ENCODE peak calls at places on chromosomes 1 and 21, in five cellular contexts. J is ovary, B is transverse colon, D is tibial nerve, C is adrenal gland. F is an unnamed sample.

GRCh38 chr1:41454406-41454805 is 30.1 kb downstream of the EDN2 start:
- DNase-seq in J (no peak), B (peak), D (no peak), C (no peak), F (no peak)

GRCh38 chr1:110548381-110548780 is 29.4 kb upstream of the KCNA10 start:
- DNase-seq in J (no peak), B (no peak), D (no peak), C (no peak), F (peak)

GRCh38 chr1:38004284-38005101 is 821 bp downstream of the FHL3 start:
- DNase-seq in J (peak), B (no peak), D (no peak), C (no peak), F (peak)

GRCh38 chr1:240492832-240493440 is 119.0 kb downstream of the GREM2 start:
- DNase-seq in J (peak), B (peak), D (no peak), C (peak), F (peak)

GRCh38 chr1:115922806-115923205 is 53.5 kb upstream of the SLC22A15 start:
- DNase-seq in J (no peak), B (no peak), D (no peak), C (no peak), F (no peak)

GRCh38 chr21:35020446-35020845 is 28.7 kb downstream of the RUNX1 start:
- DNase-seq in J (no peak), B (no peak), D (no peak), C (no peak), F (no peak)

GRCh38 chr1:180137767-180138166 is 16.9 kb upstream of the QSOX1 start:
- DNase-seq in J (no peak), B (no peak), D (no peak), C (no peak), F (no peak)

GRCh38 chr21:28333455-28334108 is 659.1 kb downstream of the LTN1 start:
- DNase-seq in J (no peak), B (no peak), D (no peak), C (no peak), F (no peak)

GRCh38 chr1:196628838-196629237 is 20.6 kb upstream of the KCNT2 start:
- DNase-seq in J (no peak), B (no peak), D (no peak), C (no peak), F (no peak)

GRCh38 chr1:232600430-232601258 is 29.3 kb downstream of the SIPA1L2 start:
- DNase-seq in J (no peak), B (no peak), D (no peak), C (no peak), F (no peak)

GRCh38 chr1:207497951-207498350 is 2.0 kb downstream of the CR1 start:
- DNase-seq in J (no peak), B (no peak), D (no peak), C (no peak), F (peak)

GRCh38 chr1:207499573-207499972 is 3.6 kb downstream of the CR1 start:
- DNase-seq in J (peak), B (peak), D (peak), C (peak), F (peak)

GRCh38 chr1:207494171-207494570 is 1.8 kb upstream of the CR1 start:
- DNase-seq in J (no peak), B (no peak), D (no peak), C (no peak), F (no peak)

GRCh38 chr1:207493212-207493611 is 2.7 kb upstream of the CR1 start:
- DNase-seq in J (no peak), B (no peak), D (no peak), C (no peak), F (no peak)

DNA sequence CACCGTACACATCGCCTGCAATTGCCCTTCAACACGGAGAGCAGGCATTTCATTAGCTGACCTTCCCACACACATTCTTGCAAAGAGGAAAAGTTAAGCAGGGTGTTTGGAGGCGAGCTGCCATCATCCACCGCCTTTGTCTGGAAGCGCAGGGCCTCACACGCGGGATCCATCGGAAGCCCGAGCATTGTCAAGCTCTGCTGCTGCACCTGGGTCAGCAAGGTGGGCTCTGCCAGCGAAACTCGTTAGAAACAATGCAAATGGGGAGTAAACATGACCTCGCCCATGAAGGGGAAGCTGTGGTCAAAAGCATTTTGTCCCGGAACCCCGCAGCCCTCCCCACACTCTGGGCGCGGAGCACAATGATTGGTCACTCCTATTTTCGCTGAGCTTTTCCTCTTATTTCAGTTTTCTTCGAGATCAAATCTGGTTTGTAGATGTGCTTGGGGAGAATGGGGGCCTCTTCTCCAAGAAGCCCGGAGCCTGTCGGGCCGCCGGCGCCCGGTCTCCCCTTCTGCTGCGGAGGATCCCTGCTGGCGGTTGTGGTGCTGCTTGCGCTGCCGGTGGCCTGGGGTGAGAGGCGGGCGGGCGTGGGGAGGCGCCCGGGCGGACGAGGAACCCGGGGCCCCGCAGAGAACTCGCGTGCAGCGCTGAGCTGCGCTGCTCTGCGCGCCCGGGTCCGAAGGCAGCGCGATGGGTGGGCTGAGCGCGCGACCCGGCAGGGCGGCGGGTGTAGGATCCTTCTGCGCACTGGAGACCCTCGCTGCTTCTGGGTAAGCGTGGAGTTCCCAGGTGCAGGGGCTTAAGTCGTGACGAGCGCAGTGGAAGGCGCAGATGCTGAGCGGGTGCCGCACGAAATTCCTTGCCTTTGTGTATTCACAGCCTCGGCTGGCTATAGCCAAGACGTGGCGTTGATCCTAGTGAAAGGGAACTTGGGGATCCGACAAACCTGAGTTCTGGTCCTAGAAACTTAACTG is at the start of gene CR1:
- DNase-seq in J (no peak), B (peak), D (peak), C (peak), F (peak)
- TF ChIP-seq POLR2A in J (no peak), B (no peak), D (no peak), C (no peak), F (no peak)

GRCh38 chr1:119046429-119047039 is 58.4 kb upstream of the TBX15 start:
- DNase-seq in J (no peak), B (no peak), D (no peak), C (no peak), F (no peak)
- TF ChIP-seq POLR2A in J (no peak), B (no peak), D (no peak), C (no peak), F (no peak)

GRCh38 chr1:176863613-176864012 is 300.9 kb downstream of the ASTN1 start:
- DNase-seq in J (no peak), B (no peak), D (no peak), C (no peak), F (no peak)
- TF ChIP-seq POLR2A in J (no peak), B (no peak), D (no peak), C (no peak), F (no peak)

GRCh38 chr1:19797827-19798226 is 1.9 kb downstream of the TMCO4 start:
- DNase-seq in J (no peak), B (no peak), D (no peak), C (no peak), F (no peak)

GRCh38 chr1:19799877-19800804 is at the start of gene TMCO4:
- DNase-seq in J (peak), B (peak), D (peak), C (peak), F (peak)

GRCh38 chr1:19802269-19802668 is 2.6 kb upstream of the TMCO4 start:
- DNase-seq in J (no peak), B (no peak), D (no peak), C (no peak), F (no peak)

GRCh38 chr1:19798486-19799232 is 1.1 kb downstream of the TMCO4 start:
- DNase-seq in J (no peak), B (no peak), D (no peak), C (no peak), F (no peak)

DNA sequence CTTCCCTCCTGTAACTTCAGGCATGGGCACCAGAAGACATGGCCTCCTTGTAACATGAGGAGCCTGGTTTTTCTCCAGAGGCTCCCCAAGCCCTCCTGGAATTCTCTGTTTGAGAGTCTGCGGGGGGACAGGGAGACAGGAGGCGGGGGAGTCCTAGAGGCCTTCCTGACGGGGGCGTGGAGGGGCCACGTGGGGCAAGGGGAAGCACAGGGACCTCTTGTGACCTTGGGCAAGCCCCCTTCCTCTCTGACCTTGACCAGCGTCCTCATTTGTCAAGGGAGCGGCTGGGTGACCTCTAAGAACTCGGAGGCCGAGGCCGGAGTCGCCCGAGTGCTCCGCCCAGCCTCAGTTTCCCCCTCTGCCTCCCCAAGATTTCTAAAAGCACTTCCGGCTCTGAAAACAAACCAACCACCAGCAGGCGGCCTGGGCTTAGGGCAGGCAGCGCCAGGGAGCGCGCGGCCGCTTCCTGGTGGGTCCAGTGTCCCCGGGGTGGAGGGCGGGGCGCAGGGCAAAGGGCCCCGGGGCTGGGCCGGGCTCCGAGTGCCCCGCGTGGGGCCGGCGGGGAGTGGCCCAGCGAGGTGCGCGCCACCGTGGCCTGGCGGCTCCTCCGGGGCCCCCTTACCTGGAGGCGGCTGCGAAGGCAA is 361 bp downstream of the TMCO4 start:
- DNase-seq in J (peak), B (peak), D (peak), C (peak), F (peak)
- TF ChIP-seq POLR2A in J (no peak), B (peak), D (no peak), C (peak), F (peak)

GRCh38 chr1:32650752-32651460 is at the start of gene RBBP4:
- DNase-seq in J (peak), B (peak), D (peak), C (peak), F (peak)

GRCh38 chr1:32652244-32652962 is 1.4 kb downstream of the RBBP4 start:
- DNase-seq in J (no peak), B (no peak), D (no peak), C (no peak), F (peak)

GRCh38 chr1:32651461-32652073 is 559 bp downstream of the RBBP4 start:
- DNase-seq in J (no peak), B (no peak), D (no peak), C (no peak), F (no peak)

GRCh38 chr1:32647308-32648134 is 2.8 kb downstream of the ZBTB8OS start:
- DNase-seq in J (no peak), B (no peak), D (no peak), C (no peak), F (no peak)

GRCh38 chr1:32650157-32650751 is at the start of gene ZBTB8OS:
- DNase-seq in J (peak), B (peak), D (peak), C (peak), F (peak)
- TF ChIP-seq POLR2A in J (no peak), B (peak), D (peak), C (peak), F (peak)

DNA sequence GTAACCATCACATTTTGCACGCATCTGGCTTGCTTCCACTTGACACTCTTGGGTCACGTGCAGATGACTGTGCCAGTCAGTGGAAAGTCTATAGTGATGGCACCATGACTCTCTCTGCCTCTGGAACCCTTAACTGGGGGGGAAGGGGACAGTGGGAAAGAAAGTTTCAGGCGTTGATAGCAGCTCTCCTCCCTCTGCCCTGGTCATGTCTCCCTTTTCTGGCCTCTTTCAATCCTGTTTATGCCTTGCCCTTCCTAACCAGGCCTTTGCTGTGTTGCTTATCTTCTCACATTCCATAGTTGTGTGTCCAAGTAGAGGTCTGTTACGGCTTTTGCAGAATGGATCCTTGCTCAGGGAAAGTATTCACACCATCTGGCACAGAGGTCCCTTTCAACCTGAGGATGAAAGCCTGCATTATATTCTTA is 93.5 kb downstream of the NRDC start:
- DNase-seq in J (no peak), B (no peak), D (no peak), C (no peak), F (no peak)
- TF ChIP-seq POLR2A in J (no peak), B (no peak), D (no peak), C (no peak), F (no peak)

GRCh38 chr1:156499194-156499702 is 1.3 kb downstream of the MEF2D start:
- DNase-seq in J (no peak), B (peak), D (no peak), C (peak), F (peak)

GRCh38 chr1:156499703-156500577 is 635 bp downstream of the MEF2D start:
- DNase-seq in J (peak), B (peak), D (peak), C (peak), F (peak)

GRCh38 chr1:156500847-156501686 is 492 bp upstream of the MEF2D start:
- DNase-seq in J (peak), B (peak), D (peak), C (peak), F (peak)

GRCh38 chr1:156502396-156502748 is 1.8 kb upstream of the MEF2D start:
- DNase-seq in J (no peak), B (no peak), D (no peak), C (no peak), F (peak)

DNA sequence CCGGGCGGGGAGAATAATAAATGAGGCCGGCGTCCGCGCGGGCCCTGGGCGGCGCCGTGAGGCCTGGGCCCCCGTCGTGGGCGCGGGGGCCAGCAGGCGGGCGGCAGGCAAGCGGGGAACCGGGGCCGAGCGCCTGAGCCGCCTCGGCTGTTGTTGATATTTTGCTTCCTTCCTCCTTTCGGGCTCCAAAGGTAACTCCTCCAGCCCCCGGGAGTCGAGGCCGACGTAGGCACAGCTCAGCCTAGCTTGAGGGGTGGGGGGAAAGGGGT is at the start of gene MEF2D:
- DNase-seq in J (no peak), B (no peak), D (no peak), C (no peak), F (no peak)
- TF ChIP-seq POLR2A in J (no peak), B (no peak), D (peak), C (peak), F (peak)

GRCh38 chr1:962381-963350 is 2.3 kb downstream of the KLHL17 start:
- DNase-seq in J (no peak), B (no peak), D (no peak), C (no peak), F (no peak)
- TF ChIP-seq POLR2A in J (no peak), B (no peak), D (no peak), C (no peak), F (no peak)

F was measured in erythroblast.